ENCODE peak calls at places on chromosome 1, in eight cellular contexts. U, R, V, H, Z, K, L and E are unnamed samples.

GRCh38 chr1:234921266-234922062 is 207.2 kb downstream of the TOMM20 start:
- DNase-seq in R (no peak), U (no peak), V (peak; percentile 69), L (no peak), K (peak; percentile 78), H (no peak), Z (no peak), E (peak; percentile 56)

GRCh38 chr1:232998646-232999045 is 48.2 kb downstream of the NTPCR start:
- DNase-seq in K (no peak), U (no peak), L (no peak), V (no peak), H (no peak), R (no peak), Z (no peak), E (no peak)

GRCh38 chr1:240693036-240693435 is 81.1 kb upstream of the GREM2 start:
- DNase-seq in R (no peak), K (no peak), U (no peak), V (no peak), Z (no peak), H (no peak), L (peak; percentile 43), E (no peak)

GRCh38 chr1:34549199-34549598 is 205.6 kb upstream of the GJB5 start:
- DNase-seq in U (no peak), Z (peak; percentile 65), V (no peak), H (peak; percentile 75), L (no peak), R (peak; percentile 72), K (no peak), E (no peak)

GRCh38 chr1:28877132-28877781 is 37.1 kb upstream of the EPB41 start:
- DNase-seq in Z (peak; percentile 87), H (peak; percentile 74), U (peak; percentile 81), V (peak; percentile 42), K (peak; percentile 73), L (peak; percentile 80), R (peak; percentile 75), E (peak; percentile 89)

GRCh38 chr1:114756009-114756892 is 1.5 kb downstream of the CSDE1 start:
- DNase-seq in K (no peak), V (peak; percentile 7), U (no peak), Z (no peak), H (no peak), L (no peak), R (no peak), E (peak; percentile 27)

GRCh38 chr1:41607810-41608209 is 123.3 kb upstream of the EDN2 start:
- DNase-seq in V (no peak), R (no peak), L (no peak), Z (no peak), K (no peak), H (no peak), U (no peak), E (no peak)

GRCh38 chr1:221093903-221094865 is 214.9 kb downstream of the HLX start:
- DNase-seq in H (peak; percentile 49), U (no peak), L (peak; percentile 46), R (no peak), V (peak; percentile 19), K (no peak), Z (peak; percentile 3), E (peak; percentile 41)

GRCh38 chr1:23394664-23395063 is 25.0 kb upstream of the ZNF436 start:
- DNase-seq in H (peak; percentile 80), Z (peak; percentile 39), K (no peak), U (no peak), V (peak; percentile 93), R (no peak), L (peak; percentile 50), E (peak; percentile 58)

GRCh38 chr1:116909511-116910378 is at the start of gene PTGFRN:
- DNase-seq in H (peak; percentile 93), Z (peak; percentile 91), L (peak; percentile 89), U (peak; percentile 67), K (peak; percentile 62), V (peak; percentile 74), R (peak; percentile 83), E (peak; percentile 83)

GRCh38 chr1:37478890-37479254 is 4.5 kb downstream of the ZC3H12A start:
- DNase-seq in Z (no peak), U (no peak), L (no peak), K (no peak), H (no peak), V (peak; percentile 54), R (no peak), E (no peak)

GRCh38 chr1:31735571-31735970 is 28.6 kb downstream of the ADGRB2 start:
- DNase-seq in R (no peak), Z (no peak), U (no peak), H (no peak), K (no peak), L (no peak), V (no peak), E (no peak)

GRCh38 chr1:118202076-118202608 is 17.1 kb upstream of the SPAG17 start:
- DNase-seq in R (no peak), V (no peak), Z (no peak), L (no peak), K (no peak), U (no peak), H (no peak), E (no peak)

GRCh38 chr1:208108646-208109330 is 135.4 kb downstream of the PLXNA2 start:
- DNase-seq in L (no peak), H (no peak), V (no peak), R (no peak), K (no peak), U (no peak), Z (no peak), E (no peak)

GRCh38 chr1:239543873-239544272 is 157.5 kb downstream of the CHRM3 start:
- DNase-seq in Z (no peak), H (no peak), K (no peak), V (no peak), R (no peak), U (no peak), L (no peak), E (no peak)

GRCh38 chr1:155909894-155910293 is 1.3 kb downstream of the RIT1 start:
- DNase-seq in H (peak; percentile 38), Z (no peak), U (no peak), R (no peak), V (peak; percentile 72), L (no peak), K (peak; percentile 52), E (peak; percentile 60)

GRCh38 chr1:113210248-113210647 is 137.2 kb downstream of the LRIG2 start:
- DNase-seq in L (no peak), U (no peak), R (no peak), K (no peak), V (no peak), H (no peak), Z (no peak), E (no peak)

DNA sequence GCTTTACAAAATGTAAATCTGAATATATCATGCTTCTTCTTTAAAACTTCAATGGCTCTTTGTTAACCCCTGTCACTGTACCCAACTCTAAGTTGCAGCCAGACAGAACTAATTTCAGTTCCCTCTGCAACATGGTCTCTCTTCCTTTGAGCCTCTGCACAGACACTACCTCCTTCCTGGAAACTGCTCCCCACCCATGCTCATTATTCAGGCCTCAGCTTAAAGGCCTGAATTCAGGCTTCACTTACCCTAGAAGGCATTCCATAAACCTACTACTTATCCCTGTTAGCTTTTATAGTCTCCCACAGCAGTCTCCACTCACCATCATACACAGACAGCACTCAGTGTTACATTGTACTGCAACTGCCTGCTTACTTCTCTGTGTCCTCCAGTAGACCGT is 2.6 kb upstream of the EEIG2 start:
- DNase-seq in K (no peak), V (no peak), L (no peak), R (no peak), Z (no peak), H (no peak), U (no peak), E (no peak)
- H3K9ac ChIP-seq in K (no peak overlapping the region), V (no peak overlapping the region), L (no peak overlapping the region), R (no peak overlapping the region), Z (no peak overlapping the region), H (no peak overlapping the region), U (no peak overlapping the region), E (no peak overlapping the region)

DNA sequence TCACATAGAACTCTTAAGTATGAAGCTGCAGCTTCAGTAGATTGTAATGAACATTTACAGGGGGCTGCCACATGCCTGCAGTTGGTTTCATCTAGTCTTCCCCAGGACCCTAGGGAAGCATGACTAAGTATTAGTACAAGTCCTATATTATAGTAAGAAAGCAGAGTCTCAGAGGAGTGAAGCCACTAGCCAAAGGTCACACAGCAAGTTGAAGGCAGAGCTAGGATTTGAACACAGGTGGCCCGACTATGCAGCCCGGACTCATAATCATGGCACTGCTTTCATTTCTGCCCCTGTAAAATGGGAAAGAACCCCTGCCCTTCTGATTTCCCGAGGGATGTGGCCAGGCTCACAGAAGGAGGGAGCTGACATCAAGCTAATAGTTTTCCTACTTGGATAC is 8.4 kb upstream of the CRYBG2 start:
- DNase-seq in H (no peak), R (no peak), L (no peak), K (no peak), U (no peak), V (no peak), Z (no peak), E (no peak)
- H3K27me3 ChIP-seq in H (no peaks in the 10 kb centered on the region), R (peaks cover 62% of the 10 kb centered on the region), L (peaks cover 25% of the 10 kb centered on the region), K (peaks cover 25% of the 10 kb centered on the region), U (no peaks in the 10 kb centered on the region), V (peaks cover 47% of the 10 kb centered on the region), Z (peaks cover 81% of the 10 kb centered on the region), E (peaks cover 43% of the 10 kb centered on the region)

GRCh38 chr1:66399888-66400529 is 133.9 kb upstream of the SGIP1 start:
- DNase-seq in U (no peak), Z (no peak), V (no peak), R (no peak), H (no peak), K (no peak), L (no peak), E (peak; percentile 39)

GRCh38 chr1:66395202-66396061 is 138.5 kb upstream of the SGIP1 start:
- DNase-seq in H (no peak), U (no peak), Z (no peak), L (no peak), R (no peak), K (no peak), V (no peak), E (peak; percentile 64)

GRCh38 chr1:66396212-66396890 is 137.6 kb upstream of the SGIP1 start:
- DNase-seq in K (no peak), U (no peak), Z (no peak), V (no peak), H (no peak), R (no peak), L (no peak), E (peak; percentile 52)

GRCh38 chr1:66394603-66395002 is 139.3 kb upstream of the SGIP1 start:
- DNase-seq in Z (no peak), H (no peak), L (no peak), K (no peak), U (no peak), R (no peak), V (no peak), E (no peak)

DNA sequence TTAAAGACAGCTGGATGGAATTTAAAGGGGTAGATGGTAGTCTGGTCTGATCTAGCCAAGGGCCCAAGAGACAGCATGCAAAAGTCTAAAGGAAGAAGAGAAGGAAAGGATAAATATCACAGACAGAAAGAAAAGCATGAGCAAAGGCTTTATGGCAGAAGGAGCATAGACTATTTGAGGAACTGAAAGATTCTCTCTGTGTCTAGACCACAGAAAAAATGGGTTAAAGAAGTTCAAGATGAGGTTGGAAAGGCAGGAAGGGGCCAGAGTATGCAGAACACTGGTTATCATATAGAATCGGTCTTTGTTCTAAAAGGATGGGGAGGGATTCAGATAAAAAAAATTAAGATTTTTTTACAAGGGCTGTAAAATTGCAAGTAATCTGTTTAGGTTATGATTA is 136.8 kb upstream of the SGIP1 start:
- DNase-seq in V (no peak), Z (no peak), R (no peak), H (no peak), K (no peak), U (no peak), L (no peak), E (no peak)
- H3K9ac ChIP-seq in V (no peak overlapping the region), Z (no peak overlapping the region), R (no peak overlapping the region), H (no peak overlapping the region), K (no peak overlapping the region), U (no peak overlapping the region), L (no peak overlapping the region), E (no peak overlapping the region)

GRCh38 chr1:150408800-150409199 is 44.9 kb downstream of the RPRD2 start:
- DNase-seq in Z (no peak), H (no peak), L (no peak), V (no peak), R (no peak), K (no peak), U (no peak), E (no peak)
- H3K27me3 ChIP-seq in Z (no peaks in the 10 kb centered on the region), H (no peaks in the 10 kb centered on the region), L (no peaks in the 10 kb centered on the region), V (no peaks in the 10 kb centered on the region), R (no peaks in the 10 kb centered on the region), K (no peaks in the 10 kb centered on the region), U (no peaks in the 10 kb centered on the region), E (no peaks in the 10 kb centered on the region)